ENCODE peak calls at places on chromosomes 13 and 19, in seven cellular contexts. P is T-cell; C is heart right ventricle; Z is activated T-helper 1 cell treated with Interleukin-2 at 50 U/mL for 16 hours; R is astrocyte of the spinal cord; G is stromal cell of bone marrow; T is stimulated activated CD4-positive, alpha-beta T cell treated with anti-CD3 and anti-CD28 coated beads, Interleukin-2, amount 100 ng/mL, for 48 hours. N is an unnamed sample.
A peak's percentile ranks its signal among the peaks of the same experiment; 100 is the strongest.

GRCh38 chr13:38167164-38167822 is 182.4 kb upstream of the UFM1 start:
- DNase-seq in Z (no peak), R (no peak), T (no peak), P (no peak), G (no peak), C (no peak), N (no peak)

GRCh38 chr19:18109731-18110671 is 12.4 kb downstream of the MAST3 start:
- DNase-seq in Z (no peak), R (no peak), G (no peak), T (peak; percentile 42), C (no peak), P (no peak), N (peak; percentile 25)

GRCh38 chr13:39765801-39766463 is 110.5 kb downstream of the COG6 start:
- DNase-seq in Z (no peak), C (peak; percentile 26), P (no peak), T (no peak), R (peak; percentile 56), G (no peak), N (no peak)

GRCh38 chr13:60351326-60351725 is 45.7 kb upstream of the TDRD3 start:
- DNase-seq in G (peak; percentile 25), R (peak; percentile 80), C (no peak), P (no peak), T (no peak), Z (no peak), N (no peak)

GRCh38 chr19:35357867-35358573 is at the start of gene FFAR3:
- DNase-seq in Z (no peak), T (no peak), R (no peak), G (no peak), P (no peak), C (peak; percentile 29), N (no peak)

GRCh38 chr19:33212773-33213172 is 12.9 kb downstream of the SLC7A10 start:
- DNase-seq in P (no peak), Z (no peak), G (no peak), R (no peak), T (no peak), C (no peak), N (no peak)

GRCh38 chr13:51764184-51765141 is 39.5 kb downstream of the DHRS12 start:
- DNase-seq in Z (no peak), C (peak; percentile 70), G (peak; percentile 89), R (peak; percentile 74), P (peak; percentile 45), T (peak; percentile 54), N (peak; percentile 29)

GRCh38 chr13:113170503-113170902 is 12.1 kb downstream of the PROZ start:
- DNase-seq in P (no peak), Z (no peak), G (no peak), T (no peak), R (no peak), C (no peak), N (no peak)

GRCh38 chr13:59890064-59890463 is 273.7 kb downstream of the DIAPH3 start:
- DNase-seq in T (no peak), G (peak; percentile 25), R (peak; percentile 32), Z (no peak), P (no peak), C (no peak), N (no peak)

GRCh38 chr19:48819366-48819816 is 8.6 kb upstream of the BCAT2 start:
- DNase-seq in Z (no peak), P (no peak), C (peak; percentile 79), G (peak; percentile 93), R (peak; percentile 69), T (no peak), N (no peak)

GRCh38 chr13:52949044-52949443 is 79.6 kb upstream of the OLFM4 start:
- DNase-seq in G (no peak), T (no peak), Z (no peak), C (no peak), P (no peak), R (no peak), N (no peak)

N was measured in activated CD4-positive, CD25-positive, alpha-beta regulatory T cell.